ENCODE peak calls at places on chromosomes 1 and 21, in four cellular contexts. Q, M, X and C are unnamed samples.

GRCh38 chr1:110245876-110246620 is 35.9 kb downstream of the KCNC4 start:
- DNase-seq in Q (no peak), M (no peak), X (no peak), C (no peak)

GRCh38 chr1:108050134-108050533 is 85.2 kb upstream of the VAV3 start:
- DNase-seq in Q (no peak), M (no peak), X (no peak), C (no peak)

GRCh38 chr21:42163511-42163863 is 55.5 kb upstream of the ABCG1 start:
- DNase-seq in Q (no peak), M (no peak), X (no peak), C (no peak)

GRCh38 chr1:3064901-3065300 is 4.1 kb upstream of the PRDM16 start:
- DNase-seq in Q (no peak), M (no peak), X (no peak), C (no peak)

GRCh38 chr1:160108888-160109662 is 6.5 kb upstream of the ATP1A2 start:
- DNase-seq in Q (no peak), M (peak; percentile 57), X (no peak), C (peak; percentile 80)

GRCh38 chr1:89548486-89548857 is 23.8 kb downstream of the LRRC8B start:
- DNase-seq in Q (no peak), M (no peak), X (no peak), C (no peak)

GRCh38 chr1:186735463-186735862 is 55.2 kb upstream of the PTGS2 start:
- DNase-seq in Q (no peak), M (no peak), X (no peak), C (no peak)

GRCh38 chr1:108661030-108661609 is at the start of gene HENMT1:
- DNase-seq in Q (peak; percentile 68), M (no peak), X (peak; percentile 23), C (no peak)

GRCh38 chr1:6757719-6758435 is 27.4 kb upstream of the CAMTA1 start:
- DNase-seq in Q (no peak), M (peak; percentile 37), X (no peak), C (no peak)

GRCh38 chr1:50490640-50491039 is 67.4 kb upstream of the DMRTA2 start:
- DNase-seq in Q (no peak), M (no peak), X (no peak), C (no peak)

GRCh38 chr1:4700801-4701200 is 46.4 kb downstream of the AJAP1 start:
- DNase-seq in Q (no peak), M (no peak), X (no peak), C (no peak)

GRCh38 chr21:15752763-15753407 is 23.1 kb downstream of the USP25 start:
- DNase-seq in Q (peak; percentile 85), M (no peak), X (no peak), C (no peak)

GRCh38 chr1:169529068-169529642 is 43.4 kb upstream of the SLC19A2 start:
- DNase-seq in Q (peak; percentile 42), M (no peak), X (no peak), C (no peak)

GRCh38 chr1:22754106-22754768 is 43.6 kb downstream of the EPHB2 start:
- DNase-seq in Q (no peak), M (no peak), X (peak; percentile 58), C (no peak)

GRCh38 chr1:160217466-160218165 is 12.4 kb downstream of the PEA15 start:
- DNase-seq in Q (no peak), M (no peak), X (no peak), C (peak; percentile 14)

GRCh38 chr1:111364690-111365089 is 62.8 kb downstream of the OVGP1 start:
- DNase-seq in Q (no peak), M (no peak), X (no peak), C (peak; percentile 8)

GRCh38 chr1:111361761-111362160 is 65.8 kb downstream of the OVGP1 start:
- DNase-seq in Q (no peak), M (no peak), X (no peak), C (no peak)

GRCh38 chr1:111359376-111359775 is 68.2 kb downstream of the OVGP1 start:
- DNase-seq in Q (no peak), M (no peak), X (no peak), C (no peak)

GRCh38 chr1:111354584-111354983 is 63.9 kb downstream of the CHIA start:
- DNase-seq in Q (no peak), M (no peak), X (no peak), C (no peak)

GRCh38 chr1:111358964-111359363 is 68.3 kb downstream of the CHIA start:
- DNase-seq in Q (no peak), M (no peak), X (no peak), C (no peak)
- TF ChIP-seq ETV6 in Q (no peak), M (no peak), X (no peak), C (no peak)

GRCh38 chr1:46446646-46447498 is 42.8 kb upstream of the DMBX1 start:
- DNase-seq in Q (peak; percentile 97), M (peak; percentile 81), X (no peak), C (peak; percentile 53)

GRCh38 chr1:46444466-46444865 is 45.2 kb upstream of the DMBX1 start:
- DNase-seq in Q (no peak), M (no peak), X (no peak), C (no peak)

GRCh38 chr1:46445773-46446256 is 43.8 kb upstream of the DMBX1 start:
- DNase-seq in Q (no peak), M (no peak), X (no peak), C (no peak)

GRCh38 chr1:46440478-46440877 is 46.4 kb downstream of the FAAH start:
- DNase-seq in Q (no peak), M (no peak), X (no peak), C (no peak)

DNA sequence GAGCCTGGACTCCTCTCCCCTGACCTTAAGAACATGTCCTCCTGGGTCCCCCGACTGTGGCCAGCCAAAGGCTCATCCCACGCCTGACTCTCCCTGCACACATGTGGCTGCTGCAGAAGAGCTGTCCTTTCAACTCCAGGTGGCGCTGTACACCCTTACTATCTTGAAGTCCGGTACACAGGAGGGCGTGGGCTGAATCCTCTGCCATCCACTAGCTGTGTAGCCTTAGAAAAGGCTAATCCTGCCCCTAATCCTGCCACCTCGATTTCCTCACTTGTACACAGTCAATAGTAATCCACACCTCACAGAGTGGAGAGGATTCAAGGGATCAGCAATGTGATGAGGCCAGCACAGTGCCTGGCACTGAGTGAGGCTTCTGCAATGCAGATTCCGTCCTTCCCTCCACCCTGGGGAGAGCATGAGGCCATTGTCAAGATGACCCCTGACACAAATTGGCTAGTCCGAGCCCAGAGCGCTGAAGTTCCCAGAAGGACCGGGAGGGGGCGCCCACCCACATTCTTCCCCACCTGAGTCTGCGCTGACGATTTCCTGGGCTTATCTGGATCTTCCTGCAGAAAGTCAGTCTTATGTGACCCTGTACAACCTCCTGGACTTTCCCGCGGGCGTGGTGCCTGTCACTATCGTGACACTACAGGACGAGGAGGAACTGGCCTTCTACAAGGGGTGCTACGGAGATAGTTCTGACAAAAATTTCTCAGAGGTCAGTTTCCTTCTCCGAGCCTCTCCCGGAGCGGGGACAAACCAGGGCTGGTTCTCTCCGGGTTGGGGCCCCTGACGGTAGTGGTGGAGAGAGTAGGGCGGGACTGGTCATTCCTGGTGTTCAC is 47.1 kb upstream of the DMBX1 start:
- DNase-seq in Q (peak; percentile 96), M (peak; percentile 93), X (no peak), C (peak; percentile 71)
- TF ChIP-seq ETV6 in Q (peak; percentile 57), M (no peak), X (no peak), C (no peak)

GRCh38 chr1:119544165-119544762 is 37.3 kb downstream of the HSD3B1 start:
- DNase-seq in Q (peak; percentile 73), M (peak; percentile 23), X (no peak), C (no peak)
- TF ChIP-seq ETV6 in Q (no peak), M (no peak), X (no peak), C (no peak)

DNA sequence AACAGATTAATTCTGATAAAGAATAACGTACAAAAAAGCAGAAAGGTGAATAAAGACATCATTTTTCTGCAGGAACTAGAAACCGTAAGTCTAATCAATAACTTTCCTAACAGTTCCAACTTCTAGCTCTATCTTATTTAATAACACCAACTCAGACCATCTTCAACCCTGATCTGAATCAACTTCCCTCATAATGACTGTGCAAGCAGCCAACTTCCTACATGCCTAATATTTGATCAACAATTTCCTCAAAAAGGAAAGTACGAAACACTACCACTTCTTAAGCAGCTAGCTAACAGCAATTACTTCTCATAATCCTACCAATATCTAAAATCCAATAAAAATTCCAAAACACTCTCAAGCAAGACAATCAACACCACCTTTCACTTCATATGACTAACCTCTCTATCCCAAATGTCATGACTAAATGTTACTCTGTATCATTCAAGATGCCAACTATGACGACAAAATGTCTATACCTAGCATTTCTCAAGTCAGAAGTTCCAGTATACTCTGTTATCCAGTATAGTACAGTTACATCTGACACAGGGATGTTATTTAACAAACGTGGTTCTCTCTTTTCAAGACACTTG is 1.7 kb downstream of the COP1 start:
- DNase-seq in Q (no peak), M (no peak), X (no peak), C (no peak)
- TF ChIP-seq ETV6 in Q (no peak), M (no peak), X (no peak), C (no peak)

GRCh38 chr1:199780091-199780490 is 247.4 kb upstream of the NR5A2 start:
- DNase-seq in Q (no peak), M (no peak), X (no peak), C (no peak)

GRCh38 chr1:199780948-199781347 is 246.6 kb upstream of the NR5A2 start:
- DNase-seq in Q (no peak), M (no peak), X (no peak), C (no peak)

GRCh38 chr1:199786695-199787094 is 240.8 kb upstream of the NR5A2 start:
- DNase-seq in Q (no peak), M (no peak), X (no peak), C (no peak)

GRCh38 chr1:199789141-199789540 is 238.4 kb upstream of the NR5A2 start:
- DNase-seq in Q (no peak), M (no peak), X (no peak), C (no peak)

DNA sequence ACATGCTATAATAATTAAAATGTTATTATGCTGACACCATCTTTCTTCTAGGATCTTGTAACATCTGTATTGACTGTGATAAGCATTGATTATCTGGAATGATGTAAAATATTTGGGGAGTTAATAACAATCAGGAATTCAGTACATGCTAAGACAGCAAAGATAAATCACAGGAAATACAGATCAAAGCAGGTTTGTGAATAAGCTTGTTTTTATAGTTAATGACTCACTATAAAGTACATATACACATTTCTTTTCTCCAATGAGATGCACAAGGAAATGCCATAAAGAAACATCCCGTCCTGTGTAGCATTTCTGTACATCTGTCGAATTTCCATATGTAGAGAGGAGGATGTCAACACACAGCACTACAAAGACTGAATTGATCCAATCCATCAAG is 243.4 kb upstream of the NR5A2 start:
- DNase-seq in Q (no peak), M (no peak), X (no peak), C (no peak)
- TF ChIP-seq ETV6 in Q (no peak), M (no peak), X (no peak), C (no peak)

GRCh38 chr1:12434174-12434573 is 183.8 kb downstream of the DHRS3 start:
- DNase-seq in Q (no peak), M (peak; percentile 36), X (peak; percentile 73), C (no peak)
- TF ChIP-seq ETV6 in Q (no peak), M (no peak), X (no peak), C (no peak)

GRCh38 chr1:246279402-246279801 is 227.7 kb downstream of the SMYD3 start:
- DNase-seq in Q (no peak), M (no peak), X (no peak), C (no peak)

GRCh38 chr1:246281195-246281594 is 225.9 kb downstream of the SMYD3 start:
- DNase-seq in Q (no peak), M (no peak), X (no peak), C (no peak)

GRCh38 chr1:246281639-246282038 is 225.4 kb downstream of the SMYD3 start:
- DNase-seq in Q (no peak), M (no peak), X (no peak), C (peak; percentile 63)

GRCh38 chr1:246284021-246284420 is 223.1 kb downstream of the SMYD3 start:
- DNase-seq in Q (no peak), M (no peak), X (no peak), C (no peak)

GRCh38 chr1:246280551-246280950 is 226.5 kb downstream of the SMYD3 start:
- DNase-seq in Q (no peak), M (no peak), X (no peak), C (peak; percentile 12)
- TF ChIP-seq ETV6 in Q (no peak), M (no peak), X (no peak), C (no peak)